ENCODE peak calls at places on chromosomes 12 and 14, in six cellular contexts. One of them, this sample, is unnamed.

GRCh38 chr14:65696801-65697200 is 284.3 kb downstream of the FUT8 start:
- DNase-seq in A549: no peak
- DNase-seq in endothelial cell of umbilical vein: no peak
- DNase-seq in HepG2: no peak
- DNase-seq in GM12878: no peak
- DNase-seq in K562: no peak
- DNase-seq in this sample: no peak

GRCh38 chr12:111011999-111012600 is 91.7 kb upstream of the MYL2 start:
- DNase-seq in A549: no peak
- DNase-seq in endothelial cell of umbilical vein: no peak
- DNase-seq in HepG2: no peak
- DNase-seq in GM12878: no peak
- DNase-seq in K562: no peak
- DNase-seq in this sample: no peak

GRCh38 chr14:36660736-36661505 is 739 bp upstream of the PAX9 start:
- DNase-seq in A549: no peak
- DNase-seq in endothelial cell of umbilical vein: no peak
- DNase-seq in HepG2: no peak
- DNase-seq in GM12878: no peak
- DNase-seq in K562: no peak
- DNase-seq in this sample: no peak

GRCh38 chr12:63066782-63067181 is 84.2 kb downstream of the AVPR1A start:
- DNase-seq in A549: no peak
- DNase-seq in endothelial cell of umbilical vein: no peak
- DNase-seq in HepG2: no peak
- DNase-seq in GM12878: no peak
- DNase-seq in K562: no peak
- DNase-seq in this sample: no peak

GRCh38 chr12:104573-105081 is 38.1 kb downstream of the IQSEC3 start:
- DNase-seq in A549: no peak
- DNase-seq in endothelial cell of umbilical vein: no peak
- DNase-seq in HepG2: peak; percentile 18
- DNase-seq in GM12878: no peak
- DNase-seq in K562: no peak
- DNase-seq in this sample: peak; percentile 39

GRCh38 chr12:54587315-54587821 is 1.1 kb downstream of the PPP1R1A start:
- DNase-seq in A549: no peak
- DNase-seq in endothelial cell of umbilical vein: no peak
- DNase-seq in HepG2: peak; percentile 61
- DNase-seq in GM12878: no peak
- DNase-seq in K562: no peak
- DNase-seq in this sample: no peak

GRCh38 chr12:64107776-64108175 is 114.3 kb downstream of the KICS2 start:
- DNase-seq in A549: no peak
- DNase-seq in endothelial cell of umbilical vein: no peak
- DNase-seq in HepG2: no peak
- DNase-seq in GM12878: no peak
- DNase-seq in K562: no peak
- DNase-seq in this sample: no peak

GRCh38 chr14:51018521-51018920 is 74.2 kb upstream of the PYGL start:
- DNase-seq in A549: no peak
- DNase-seq in endothelial cell of umbilical vein: no peak
- DNase-seq in HepG2: no peak
- DNase-seq in GM12878: no peak
- DNase-seq in K562: no peak
- DNase-seq in this sample: no peak

GRCh38 chr14:102891556-102891955 is 30.9 kb upstream of the AMN start:
- DNase-seq in A549: no peak
- DNase-seq in endothelial cell of umbilical vein: no peak
- DNase-seq in HepG2: no peak
- DNase-seq in GM12878: no peak
- DNase-seq in K562: no peak
- DNase-seq in this sample: no peak

GRCh38 chr12:82659343-82660207 is 27.1 kb upstream of the TMTC2 start:
- DNase-seq in A549: no peak
- DNase-seq in endothelial cell of umbilical vein: no peak
- DNase-seq in HepG2: no peak
- DNase-seq in GM12878: no peak
- DNase-seq in K562: no peak
- DNase-seq in this sample: no peak

GRCh38 chr12:52727037-52727436 is 23.7 kb upstream of the KRT77 start:
- DNase-seq in A549: no peak
- DNase-seq in endothelial cell of umbilical vein: no peak
- DNase-seq in HepG2: no peak
- DNase-seq in GM12878: no peak
- DNase-seq in K562: no peak
- DNase-seq in this sample: no peak

GRCh38 chr12:63844391-63845341 is at the start of gene SRGAP1:
- DNase-seq in A549: no peak
- DNase-seq in endothelial cell of umbilical vein: peak; percentile 80
- DNase-seq in HepG2: peak; percentile 44
- DNase-seq in GM12878: no peak
- DNase-seq in K562: peak; percentile 27
- DNase-seq in this sample: peak; percentile 60

GRCh38 chr14:33932526-33933292 is 18.2 kb downstream of the EGLN3 start:
- DNase-seq in A549: no peak
- DNase-seq in endothelial cell of umbilical vein: no peak
- DNase-seq in HepG2: no peak
- DNase-seq in GM12878: no peak
- DNase-seq in K562: no peak
- DNase-seq in this sample: no peak

GRCh38 chr12:65464930-65465329 is 186.4 kb downstream of the MSRB3 start:
- DNase-seq in A549: no peak
- DNase-seq in endothelial cell of umbilical vein: peak; percentile 18
- DNase-seq in HepG2: no peak
- DNase-seq in GM12878: no peak
- DNase-seq in K562: no peak
- DNase-seq in this sample: no peak

GRCh38 chr12:109458086-109458485 is 19.0 kb downstream of the KCTD10 start:
- DNase-seq in A549: no peak
- DNase-seq in endothelial cell of umbilical vein: peak; percentile 59
- DNase-seq in HepG2: no peak
- DNase-seq in GM12878: no peak
- DNase-seq in K562: no peak
- DNase-seq in this sample: no peak

DNA sequence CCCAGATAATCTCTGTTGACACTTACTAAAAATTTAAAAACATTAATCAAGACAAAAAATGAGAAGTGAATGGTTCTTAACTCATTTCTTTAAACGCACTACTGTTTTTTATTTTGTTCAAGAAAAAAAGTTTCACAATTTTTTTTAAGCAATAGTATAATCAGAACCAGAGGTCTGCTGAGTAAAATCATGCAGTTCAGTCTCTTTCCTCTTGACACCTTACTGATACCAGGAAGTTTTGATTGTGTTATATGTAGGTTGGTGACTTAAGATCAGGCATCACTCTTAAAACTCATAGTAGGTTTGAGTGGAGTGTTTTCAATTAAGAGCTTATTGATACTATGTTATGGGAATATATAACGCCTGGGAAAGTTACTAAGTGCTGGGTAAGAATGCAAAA is 121.4 kb downstream of the TRMT5 start:
- DNase-seq in A549: no peak
- DNase-seq in endothelial cell of umbilical vein: no peak
- DNase-seq in HepG2: no peak
- DNase-seq in GM12878: no peak
- DNase-seq in K562: no peak
- DNase-seq in this sample: no peak
- TF ChIP-seq MYC in A549: no peak
- TF ChIP-seq MYC in endothelial cell of umbilical vein: no peak
- TF ChIP-seq MYC in HepG2: no peak
- TF ChIP-seq MYC in GM12878: no peak
- TF ChIP-seq MYC in K562: no peak
- TF ChIP-seq MYC in this sample: no peak

GRCh38 chr14:89773644-89774316 is 180.8 kb downstream of the EFCAB11 start:
- DNase-seq in A549: peak; percentile 51
- DNase-seq in endothelial cell of umbilical vein: peak; percentile 12
- DNase-seq in HepG2: peak; percentile 61
- DNase-seq in GM12878: peak; percentile 56
- DNase-seq in K562: peak; percentile 12
- DNase-seq in this sample: peak; percentile 78
- TF ChIP-seq CTCF in A549: no peak
- TF ChIP-seq CTCF in endothelial cell of umbilical vein: no peak
- TF ChIP-seq CTCF in HepG2: no peak
- TF ChIP-seq CTCF in GM12878: no peak
- TF ChIP-seq CTCF in K562: no peak
- TF ChIP-seq CTCF in this sample: no peak

GRCh38 chr12:1629338-1630080 is 478 bp downstream of the WNT5B start:
- DNase-seq in A549: no peak
- DNase-seq in endothelial cell of umbilical vein: no peak
- DNase-seq in HepG2: peak; percentile 32
- DNase-seq in GM12878: no peak
- DNase-seq in K562: no peak
- DNase-seq in this sample: peak; percentile 52
- H3K4me3 ChIP-seq in A549: peak overlapping the region; percentile 56
- H3K4me3 ChIP-seq in endothelial cell of umbilical vein: no peak overlapping the region
- H3K4me3 ChIP-seq in HepG2: peak overlapping the region; percentile 28
- H3K4me3 ChIP-seq in GM12878: peak overlapping the region; percentile 59
- H3K4me3 ChIP-seq in K562: no peak overlapping the region
- H3K4me3 ChIP-seq in this sample: no peak overlapping the region

GRCh38 chr12:96223411-96224218 is 29.4 kb downstream of the ELK3 start:
- DNase-seq in A549: no peak
- DNase-seq in endothelial cell of umbilical vein: peak; percentile 46
- DNase-seq in HepG2: no peak
- DNase-seq in GM12878: no peak
- DNase-seq in K562: no peak
- DNase-seq in this sample: no peak

GRCh38 chr12:96220902-96221301 is 26.7 kb downstream of the ELK3 start:
- DNase-seq in A549: no peak
- DNase-seq in endothelial cell of umbilical vein: no peak
- DNase-seq in HepG2: no peak
- DNase-seq in GM12878: no peak
- DNase-seq in K562: no peak
- DNase-seq in this sample: no peak

GRCh38 chr12:96218989-96219678 is 25.0 kb downstream of the ELK3 start:
- DNase-seq in A549: peak; percentile 28
- DNase-seq in endothelial cell of umbilical vein: no peak
- DNase-seq in HepG2: peak; percentile 69
- DNase-seq in GM12878: no peak
- DNase-seq in K562: no peak
- DNase-seq in this sample: no peak

GRCh38 chr12:96219700-96220206 is 25.6 kb downstream of the ELK3 start:
- DNase-seq in A549: peak; percentile 99
- DNase-seq in endothelial cell of umbilical vein: peak; percentile 96
- DNase-seq in HepG2: peak; percentile 50
- DNase-seq in GM12878: no peak
- DNase-seq in K562: no peak
- DNase-seq in this sample: peak; percentile 49

GRCh38 chr12:96221391-96221790 is 27.2 kb downstream of the ELK3 start:
- DNase-seq in A549: no peak
- DNase-seq in endothelial cell of umbilical vein: no peak
- DNase-seq in HepG2: no peak
- DNase-seq in GM12878: no peak
- DNase-seq in K562: no peak
- DNase-seq in this sample: no peak
- TF ChIP-seq MYC in A549: no peak
- TF ChIP-seq MYC in endothelial cell of umbilical vein: no peak
- TF ChIP-seq MYC in HepG2: no peak
- TF ChIP-seq MYC in GM12878: no peak
- TF ChIP-seq MYC in K562: no peak
- TF ChIP-seq MYC in this sample: no peak

DNA sequence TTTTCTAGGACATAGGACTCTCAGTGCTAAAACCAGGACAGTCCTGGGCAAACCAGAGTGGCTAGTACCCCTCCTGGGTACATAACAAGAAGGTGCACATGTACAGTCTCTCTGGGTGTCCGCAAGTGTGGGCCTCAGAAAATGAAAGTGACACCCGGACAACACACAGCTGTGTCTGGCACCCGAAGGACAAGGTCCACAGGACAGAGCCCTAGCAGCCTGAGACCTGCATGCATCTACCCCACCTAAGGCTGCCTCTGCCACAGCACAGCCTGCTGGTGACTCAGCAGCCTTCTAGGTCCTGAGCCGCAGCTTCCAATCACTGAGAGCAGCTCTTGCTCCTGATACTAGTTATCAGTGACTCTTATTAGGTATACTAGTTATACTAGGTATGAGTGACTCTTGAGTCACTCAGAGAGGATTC is 784.1 kb upstream of the TBX3 start:
- DNase-seq in A549: peak; percentile 15
- DNase-seq in endothelial cell of umbilical vein: no peak
- DNase-seq in HepG2: peak; percentile 88
- DNase-seq in GM12878: no peak
- DNase-seq in K562: no peak
- DNase-seq in this sample: no peak
- TF ChIP-seq CTCF in A549: peak; percentile 28
- TF ChIP-seq CTCF in endothelial cell of umbilical vein: no peak
- TF ChIP-seq CTCF in HepG2: peak; percentile 90
- TF ChIP-seq CTCF in GM12878: no peak
- TF ChIP-seq CTCF in K562: no peak
- TF ChIP-seq CTCF in this sample: no peak

This sample was measured in NB4.